ENCODE peak calls at places on chromosomes 16 and 17, in nine cellular contexts. E is body of pancreas, X is H1, L is A549, O is ovary, I is esophagus squamous epithelium, V is heart left ventricle, U is lower leg skin, C is tibial nerve. T is an unnamed sample.

GRCh38 chr16:15951852-15952251 is 2.4 kb downstream of the ABCC1 start:
- DNase-seq in E (no peak), X (no peak), L (no peak), O (no peak), I (no peak), V (no peak), U (no peak), C (no peak), T (no peak)

GRCh38 chr17:55410722-55411462 is 10.7 kb downstream of the MMD start:
- DNase-seq in E (no peak), X (no peak), L (no peak), O (no peak), I (no peak), V (no peak), U (no peak), C (no peak), T (no peak)

GRCh38 chr16:71429581-71429980 is 12.3 kb downstream of the TLE7 start:
- DNase-seq in E (no peak), X (no peak), L (no peak), O (no peak), I (no peak), V (no peak), U (no peak), C (no peak), T (no peak)

GRCh38 chr17:28899212-28899815 is 1.8 kb upstream of the FLOT2 start:
- DNase-seq in E (no peak), X (no peak), L (no peak), O (no peak), I (no peak), V (no peak), U (no peak), C (no peak), T (no peak)

GRCh38 chr17:69575346-69575761 is 160.9 kb downstream of the MAP2K6 start:
- DNase-seq in E (no peak), X (no peak), L (no peak), O (no peak), I (no peak), V (no peak), U (no peak), C (no peak), T (no peak)

GRCh38 chr16:61324044-61324443 is 712.2 kb downstream of the CDH8 start:
- DNase-seq in E (no peak), X (no peak), L (no peak), O (no peak), I (no peak), V (no peak), U (no peak), C (no peak), T (no peak)

GRCh38 chr17:73042809-73043685 is 49.4 kb downstream of the SLC39A11 start:
- DNase-seq in E (no peak), X (no peak), L (no peak), O (no peak), I (no peak), V (no peak), U (peak), C (no peak), T (no peak)

GRCh38 chr16:17635183-17635582 is 164.4 kb upstream of the XYLT1 start:
- DNase-seq in E (no peak), X (no peak), L (no peak), O (no peak), I (no peak), V (no peak), U (no peak), C (no peak), T (no peak)

GRCh38 chr16:87723224-87723619 is 42.6 kb downstream of the KLHDC4 start:
- DNase-seq in E (peak), X (no peak), L (no peak), O (no peak), I (no peak), V (peak), U (no peak), C (peak), T (no peak)

GRCh38 chr17:17690156-17690737 is 9.0 kb downstream of the RAI1 start:
- DNase-seq in E (no peak), X (no peak), L (no peak), O (no peak), I (no peak), V (no peak), U (no peak), C (no peak), T (no peak)

GRCh38 chr17:83086197-83086880 is 6.9 kb downstream of the METRNL start:
- DNase-seq in E (no peak), X (no peak), L (no peak), O (no peak), I (no peak), V (no peak), U (no peak), C (no peak), T (no peak)

GRCh38 chr17:83087788-83088360 is 8.5 kb downstream of the METRNL start:
- DNase-seq in E (no peak), X (no peak), L (no peak), O (no peak), I (no peak), V (no peak), U (no peak), C (no peak), T (no peak)

GRCh38 chr17:83085526-83086196 is 6.3 kb downstream of the METRNL start:
- DNase-seq in E (no peak), X (no peak), L (no peak), O (no peak), I (no peak), V (no peak), U (no peak), C (no peak), T (no peak)

GRCh38 chr17:83088451-83089321 is 9.3 kb downstream of the METRNL start:
- DNase-seq in E (no peak), X (no peak), L (no peak), O (no peak), I (no peak), V (no peak), U (no peak), C (no peak), T (peak)

GRCh38 chr17:83086907-83087787 is 7.7 kb downstream of the METRNL start:
- DNase-seq in E (no peak), X (no peak), L (no peak), O (no peak), I (no peak), V (no peak), U (no peak), C (no peak), T (peak)
- H3K4me3 ChIP-seq in E (no peak), X (no peak), L (no peak), O (no peak), I (peak), V (no peak), U (no peak), C (no peak), T (no peak)

DNA sequence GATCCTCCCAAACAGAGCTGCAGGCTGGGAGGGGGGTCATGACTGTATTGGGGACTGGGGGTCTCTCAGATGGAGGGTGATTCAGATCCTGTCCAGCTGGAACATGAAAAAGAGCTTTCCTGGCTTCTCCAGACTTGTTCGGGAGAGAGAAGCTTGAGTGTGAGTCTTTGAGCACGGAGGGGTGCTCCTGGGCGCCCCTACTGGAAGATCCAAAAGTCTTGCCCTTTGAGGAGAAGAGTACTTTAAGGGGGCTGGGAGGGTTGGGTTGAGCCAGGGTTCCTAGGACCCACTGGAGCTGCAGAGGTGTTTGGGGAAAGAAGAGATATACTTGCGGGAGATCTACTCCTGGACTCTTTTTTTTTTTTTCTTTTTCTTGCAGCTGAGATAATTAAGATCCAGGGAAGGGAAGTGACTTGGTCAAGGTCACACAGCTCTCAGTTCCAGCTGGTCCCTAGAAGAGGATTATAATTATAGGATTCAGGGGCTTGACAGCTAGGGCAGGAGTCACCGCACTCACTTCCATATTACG is 8.4 kb downstream of the RARA start:
- DNase-seq in E (no peak), X (peak), L (peak), O (no peak), I (no peak), V (peak), U (peak), C (no peak), T (no peak)
- TF ChIP-seq CTCF in E (peak), X (peak), L (peak), O (no peak), I (peak), V (peak), U (no peak), C (peak), T (peak)

DNA sequence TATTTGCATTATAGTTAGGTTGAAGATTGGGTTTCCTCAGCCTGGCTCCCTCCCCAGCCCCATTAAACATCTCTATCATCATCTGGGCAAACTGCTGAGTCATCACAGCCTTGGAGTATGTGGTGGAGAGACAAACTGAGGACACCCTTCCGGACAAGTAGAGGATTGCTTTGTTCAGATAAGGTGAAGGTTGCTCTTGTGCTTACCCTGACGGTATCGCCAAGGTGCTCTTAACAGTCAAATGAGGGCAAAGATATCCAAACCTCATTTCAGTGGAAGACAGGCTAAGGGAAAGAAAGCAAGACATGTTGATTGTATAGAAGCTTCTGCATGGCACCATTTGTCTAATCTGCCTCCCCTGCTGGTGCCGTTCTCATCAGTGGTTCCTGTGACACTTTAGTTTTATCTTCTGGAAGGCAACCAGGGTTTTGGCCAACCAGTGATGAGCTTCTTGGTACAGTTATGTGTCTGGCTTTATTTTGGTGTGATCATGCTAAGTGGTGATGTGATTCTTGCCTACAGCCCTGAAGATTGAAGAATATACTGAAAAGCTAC is 56.9 kb upstream of the LGALS9 start:
- DNase-seq in E (no peak), X (no peak), L (no peak), O (no peak), I (no peak), V (no peak), U (no peak), C (no peak), T (no peak)
- TF ChIP-seq POLR2A in E (no peak), X (no peak), L (no peak), O (no peak), I (no peak), V (no peak), U (no peak), C (no peak), T (no peak)

GRCh38 chr16:11170201-11170600 is 85.8 kb downstream of the SOCS1 start:
- DNase-seq in E (no peak), X (no peak), L (no peak), O (no peak), I (no peak), V (no peak), U (no peak), C (no peak), T (no peak)
- H3K4me3 ChIP-seq in E (no peak), X (no peak), L (no peak), O (no peak), I (no peak), V (no peak), U (no peak), C (no peak), T (no peak)

DNA sequence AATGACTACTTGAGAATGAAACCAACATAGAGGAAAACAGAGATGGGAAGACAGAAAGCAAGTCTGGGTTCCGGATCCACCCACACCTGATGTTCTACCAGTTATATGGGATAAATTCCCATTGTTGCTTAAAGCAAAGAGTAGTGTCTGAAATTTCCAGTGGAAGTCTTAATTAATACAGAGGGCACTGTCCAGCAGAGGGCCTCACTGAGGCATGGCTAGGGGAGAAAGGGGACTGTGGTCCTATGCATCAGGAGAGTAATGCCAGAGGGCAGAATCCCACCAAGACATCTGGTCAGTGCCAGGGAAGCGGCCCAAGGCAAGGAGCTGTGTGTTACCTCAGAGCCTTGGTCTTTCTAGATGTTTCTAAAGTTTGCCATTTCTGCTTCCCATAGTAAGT is 7.5 kb upstream of the UMOD start:
- DNase-seq in E (peak), X (peak), L (no peak), O (no peak), I (no peak), V (no peak), U (no peak), C (no peak), T (no peak)
- TF ChIP-seq CTCF in E (peak), X (peak), L (peak), O (no peak), I (no peak), V (peak), U (no peak), C (no peak), T (no peak)

GRCh38 chr17:8960325-8961144 is 5.0 kb downstream of the PIK3R5 start:
- DNase-seq in E (no peak), X (peak), L (no peak), O (no peak), I (no peak), V (no peak), U (peak), C (no peak), T (no peak)
- TF ChIP-seq POLR2A in E (no peak), X (no peak), L (no peak), O (no peak), I (no peak), V (no peak), U (no peak), C (no peak), T (no peak)

DNA sequence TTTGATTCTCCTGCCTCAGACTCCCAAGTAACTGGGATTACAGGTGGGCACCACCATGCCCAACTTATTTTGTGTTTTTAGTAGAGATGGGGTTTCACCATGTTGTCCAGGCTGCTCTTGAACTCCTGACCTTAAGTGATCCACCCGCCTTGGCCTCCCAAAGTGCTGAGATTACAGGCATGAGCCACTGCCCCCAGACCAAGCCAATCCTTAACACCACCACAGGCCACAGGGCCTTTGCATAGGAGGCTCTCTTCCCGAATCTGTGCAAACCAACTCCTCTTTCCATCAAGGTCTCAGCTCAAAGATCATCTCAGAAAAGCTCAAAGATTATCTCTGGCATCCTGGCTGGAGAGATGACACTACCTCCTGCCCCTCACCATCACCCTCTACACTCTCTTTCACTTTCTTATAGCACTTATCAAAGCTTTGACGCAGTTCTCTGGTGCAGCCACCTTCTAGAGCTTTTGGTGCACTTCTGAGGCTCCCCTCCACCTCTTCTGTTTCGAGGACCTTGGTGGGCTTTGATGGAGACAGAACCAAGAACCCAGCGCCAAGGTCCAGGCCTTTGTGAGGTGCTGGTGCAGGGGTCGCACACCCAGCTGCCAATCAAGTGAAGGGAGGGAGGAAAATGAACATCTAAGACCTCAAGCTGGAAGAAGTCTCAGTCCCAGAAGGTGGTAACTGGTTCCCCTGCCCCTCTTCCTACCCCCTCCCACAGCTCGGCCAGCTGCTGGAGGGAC is 23.2 kb upstream of the PHB1 start:
- DNase-seq in E (no peak), X (peak), L (no peak), O (no peak), I (no peak), V (no peak), U (peak), C (no peak), T (no peak)
- H3K4me3 ChIP-seq in E (no peak), X (no peak), L (no peak), O (no peak), I (no peak), V (no peak), U (no peak), C (no peak), T (no peak)

GRCh38 chr17:61395409-61395982 is 4.1 kb upstream of the TBX2 start:
- DNase-seq in E (no peak), X (peak), L (no peak), O (no peak), I (no peak), V (no peak), U (no peak), C (no peak), T (no peak)

GRCh38 chr17:61395983-61396585 is 3.6 kb upstream of the TBX2 start:
- DNase-seq in E (no peak), X (peak), L (no peak), O (no peak), I (no peak), V (peak), U (no peak), C (no peak), T (no peak)

GRCh38 chr17:61396586-61397085 is 3.0 kb upstream of the TBX2 start:
- DNase-seq in E (no peak), X (peak), L (no peak), O (no peak), I (no peak), V (peak), U (no peak), C (no peak), T (peak)

GRCh38 chr17:61398721-61399130 is 917 bp upstream of the TBX2 start:
- DNase-seq in E (no peak), X (no peak), L (no peak), O (no peak), I (no peak), V (no peak), U (no peak), C (no peak), T (no peak)

DNA sequence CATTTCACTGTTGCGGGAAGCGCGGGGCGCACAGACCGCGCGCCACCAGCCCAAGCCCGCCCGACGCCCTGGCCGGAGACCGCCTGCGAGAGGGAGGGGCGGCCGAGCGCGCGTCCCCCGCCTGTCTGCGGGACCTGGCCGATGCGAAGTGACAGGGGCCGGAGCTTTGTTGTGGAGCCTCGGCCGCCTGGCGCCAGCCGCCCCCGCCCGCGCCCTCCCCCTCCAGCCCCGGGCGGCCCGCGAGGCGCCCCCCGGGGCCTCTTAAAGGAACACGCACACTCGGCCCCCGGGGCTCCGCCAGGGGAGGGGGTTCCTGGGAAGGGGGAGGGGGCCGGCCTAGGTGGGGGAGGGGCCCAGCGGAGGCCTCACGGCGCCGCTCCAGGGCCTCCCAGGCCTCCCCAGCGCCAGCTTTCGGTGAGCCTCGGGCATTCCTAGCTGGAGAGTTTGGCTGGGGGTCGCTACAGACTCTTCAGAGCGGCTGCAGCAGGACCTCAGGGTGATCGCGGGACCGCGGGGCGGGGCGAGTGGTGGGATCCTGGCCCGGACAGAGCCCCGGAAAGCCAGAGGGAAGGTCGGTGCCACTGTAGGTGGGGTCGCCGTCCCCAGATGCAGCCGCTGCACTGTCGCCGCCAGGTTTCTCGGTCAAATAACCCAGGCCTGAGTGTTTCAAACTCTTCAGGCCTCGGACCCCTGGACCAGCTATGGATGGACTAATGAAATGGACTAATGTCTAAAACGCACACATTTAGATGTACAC is 2.4 kb upstream of the TBX2 start:
- DNase-seq in E (no peak), X (peak), L (no peak), O (no peak), I (no peak), V (peak), U (no peak), C (no peak), T (no peak)
- TF ChIP-seq CTCF in E (no peak), X (no peak), L (no peak), O (no peak), I (no peak), V (peak), U (no peak), C (no peak), T (no peak)

T was measured in upper lobe of left lung.